ENCODE peak calls at places on chromosomes 4 and X, in nine cellular contexts. One of them, this sample, is unnamed.

GRCh38 chr4:37549003-37549402 is 137.2 kb downstream of the RELL1 start:
- DNase-seq in T-helper 2 cell: no peak
- DNase-seq in NCI-H345: peak; percentile 3
- DNase-seq in stimulated activated CD4-positive, alpha-beta T cell treated with anti-CD3 and anti-CD28 coated beads, Interleukin-12 subunit alpha, Interleukin-12 subunit beta, amount 100 ng/mL, for 48 hours: no peak
- DNase-seq in EL: peak; percentile 94
- DNase-seq in NCI-H2029: no peak
- DNase-seq in kidney glomerular epithelial cell: peak; percentile 83
- DNase-seq in left ventricle myocardium superior: no peak
- DNase-seq in GM23338: no peak
- DNase-seq in this sample: no peak

GRCh38 chrX:87006561-87006960 is 511.0 kb upstream of the KLHL4 start:
- DNase-seq in T-helper 2 cell: no peak
- DNase-seq in NCI-H345: no peak
- DNase-seq in stimulated activated CD4-positive, alpha-beta T cell treated with anti-CD3 and anti-CD28 coated beads, Interleukin-12 subunit alpha, Interleukin-12 subunit beta, amount 100 ng/mL, for 48 hours: no peak
- DNase-seq in EL: no peak
- DNase-seq in NCI-H2029: no peak
- DNase-seq in kidney glomerular epithelial cell: no peak
- DNase-seq in left ventricle myocardium superior: no peak
- DNase-seq in GM23338: peak; percentile 14
- DNase-seq in this sample: no peak

GRCh38 chr4:112968456-112969159 is 80.8 kb upstream of the ANK2 start:
- DNase-seq in T-helper 2 cell: no peak
- DNase-seq in NCI-H345: no peak
- DNase-seq in stimulated activated CD4-positive, alpha-beta T cell treated with anti-CD3 and anti-CD28 coated beads, Interleukin-12 subunit alpha, Interleukin-12 subunit beta, amount 100 ng/mL, for 48 hours: no peak
- DNase-seq in EL: peak; percentile 31
- DNase-seq in NCI-H2029: no peak
- DNase-seq in kidney glomerular epithelial cell: no peak
- DNase-seq in left ventricle myocardium superior: no peak
- DNase-seq in GM23338: no peak
- DNase-seq in this sample: no peak

GRCh38 chr4:76733380-76733779 is 164.6 kb downstream of the SOWAHB start:
- DNase-seq in T-helper 2 cell: no peak
- DNase-seq in NCI-H345: peak; percentile 95
- DNase-seq in stimulated activated CD4-positive, alpha-beta T cell treated with anti-CD3 and anti-CD28 coated beads, Interleukin-12 subunit alpha, Interleukin-12 subunit beta, amount 100 ng/mL, for 48 hours: no peak
- DNase-seq in EL: no peak
- DNase-seq in NCI-H2029: peak; percentile 6
- DNase-seq in kidney glomerular epithelial cell: no peak
- DNase-seq in left ventricle myocardium superior: no peak
- DNase-seq in GM23338: no peak
- DNase-seq in this sample: no peak

GRCh38 chr4:127352220-127352619 is 280.5 kb upstream of the INTU start:
- DNase-seq in T-helper 2 cell: no peak
- DNase-seq in NCI-H345: no peak
- DNase-seq in stimulated activated CD4-positive, alpha-beta T cell treated with anti-CD3 and anti-CD28 coated beads, Interleukin-12 subunit alpha, Interleukin-12 subunit beta, amount 100 ng/mL, for 48 hours: no peak
- DNase-seq in EL: no peak
- DNase-seq in NCI-H2029: no peak
- DNase-seq in kidney glomerular epithelial cell: no peak
- DNase-seq in left ventricle myocardium superior: no peak
- DNase-seq in GM23338: peak; percentile 43
- DNase-seq in this sample: no peak

GRCh38 chr4:87353592-87353991 is 30.9 kb upstream of the HSD17B13 start:
- DNase-seq in T-helper 2 cell: peak; percentile 7
- DNase-seq in NCI-H345: no peak
- DNase-seq in stimulated activated CD4-positive, alpha-beta T cell treated with anti-CD3 and anti-CD28 coated beads, Interleukin-12 subunit alpha, Interleukin-12 subunit beta, amount 100 ng/mL, for 48 hours: peak; percentile 3
- DNase-seq in EL: peak; percentile 51
- DNase-seq in NCI-H2029: peak; percentile 0
- DNase-seq in kidney glomerular epithelial cell: no peak
- DNase-seq in left ventricle myocardium superior: no peak
- DNase-seq in GM23338: peak; percentile 71
- DNase-seq in this sample: no peak

GRCh38 chrX:19563746-19564145 is 48.4 kb upstream of the MAP3K15 start:
- DNase-seq in T-helper 2 cell: no peak
- DNase-seq in NCI-H345: no peak
- DNase-seq in stimulated activated CD4-positive, alpha-beta T cell treated with anti-CD3 and anti-CD28 coated beads, Interleukin-12 subunit alpha, Interleukin-12 subunit beta, amount 100 ng/mL, for 48 hours: no peak
- DNase-seq in EL: no peak
- DNase-seq in NCI-H2029: no peak
- DNase-seq in kidney glomerular epithelial cell: no peak
- DNase-seq in left ventricle myocardium superior: no peak
- DNase-seq in GM23338: no peak
- DNase-seq in this sample: no peak

GRCh38 chr4:5887011-5887360 is 5.9 kb downstream of the CRMP1 start:
- DNase-seq in T-helper 2 cell: no peak
- DNase-seq in NCI-H345: no peak
- DNase-seq in stimulated activated CD4-positive, alpha-beta T cell treated with anti-CD3 and anti-CD28 coated beads, Interleukin-12 subunit alpha, Interleukin-12 subunit beta, amount 100 ng/mL, for 48 hours: no peak
- DNase-seq in EL: no peak
- DNase-seq in NCI-H2029: no peak
- DNase-seq in kidney glomerular epithelial cell: no peak
- DNase-seq in left ventricle myocardium superior: no peak
- DNase-seq in GM23338: no peak
- DNase-seq in this sample: no peak

GRCh38 chrX:25012793-25013592 is 2.8 kb downstream of the ARX start:
- DNase-seq in T-helper 2 cell: no peak
- DNase-seq in NCI-H345: no peak
- DNase-seq in stimulated activated CD4-positive, alpha-beta T cell treated with anti-CD3 and anti-CD28 coated beads, Interleukin-12 subunit alpha, Interleukin-12 subunit beta, amount 100 ng/mL, for 48 hours: no peak
- DNase-seq in EL: no peak
- DNase-seq in NCI-H2029: no peak
- DNase-seq in kidney glomerular epithelial cell: no peak
- DNase-seq in left ventricle myocardium superior: no peak
- DNase-seq in GM23338: no peak
- DNase-seq in this sample: no peak

GRCh38 chr4:61426229-61426628 is 226.1 kb downstream of the ADGRL3 start:
- DNase-seq in T-helper 2 cell: no peak
- DNase-seq in NCI-H345: no peak
- DNase-seq in stimulated activated CD4-positive, alpha-beta T cell treated with anti-CD3 and anti-CD28 coated beads, Interleukin-12 subunit alpha, Interleukin-12 subunit beta, amount 100 ng/mL, for 48 hours: no peak
- DNase-seq in EL: no peak
- DNase-seq in NCI-H2029: no peak
- DNase-seq in kidney glomerular epithelial cell: no peak
- DNase-seq in left ventricle myocardium superior: no peak
- DNase-seq in GM23338: no peak
- DNase-seq in this sample: no peak

GRCh38 chrX:101117701-101118100 is 19.7 kb downstream of the CENPI start:
- DNase-seq in T-helper 2 cell: no peak
- DNase-seq in NCI-H345: no peak
- DNase-seq in stimulated activated CD4-positive, alpha-beta T cell treated with anti-CD3 and anti-CD28 coated beads, Interleukin-12 subunit alpha, Interleukin-12 subunit beta, amount 100 ng/mL, for 48 hours: no peak
- DNase-seq in EL: no peak
- DNase-seq in NCI-H2029: no peak
- DNase-seq in kidney glomerular epithelial cell: no peak
- DNase-seq in left ventricle myocardium superior: no peak
- DNase-seq in GM23338: no peak
- DNase-seq in this sample: no peak

GRCh38 chr4:146981651-146982050 is 36.0 kb upstream of the TTC29 start:
- DNase-seq in T-helper 2 cell: no peak
- DNase-seq in NCI-H345: no peak
- DNase-seq in stimulated activated CD4-positive, alpha-beta T cell treated with anti-CD3 and anti-CD28 coated beads, Interleukin-12 subunit alpha, Interleukin-12 subunit beta, amount 100 ng/mL, for 48 hours: no peak
- DNase-seq in EL: peak; percentile 40
- DNase-seq in NCI-H2029: no peak
- DNase-seq in kidney glomerular epithelial cell: peak; percentile 60
- DNase-seq in left ventricle myocardium superior: no peak
- DNase-seq in GM23338: no peak
- DNase-seq in this sample: no peak

GRCh38 chr4:117893207-117893606 is 141.1 kb upstream of the NDST3 start:
- DNase-seq in T-helper 2 cell: no peak
- DNase-seq in NCI-H345: no peak
- DNase-seq in stimulated activated CD4-positive, alpha-beta T cell treated with anti-CD3 and anti-CD28 coated beads, Interleukin-12 subunit alpha, Interleukin-12 subunit beta, amount 100 ng/mL, for 48 hours: no peak
- DNase-seq in EL: no peak
- DNase-seq in NCI-H2029: no peak
- DNase-seq in kidney glomerular epithelial cell: peak; percentile 79
- DNase-seq in left ventricle myocardium superior: no peak
- DNase-seq in GM23338: no peak
- DNase-seq in this sample: no peak

GRCh38 chrX:10050481-10050880 is 83.3 kb downstream of the CLDN34 start:
- DNase-seq in T-helper 2 cell: no peak
- DNase-seq in NCI-H345: no peak
- DNase-seq in stimulated activated CD4-positive, alpha-beta T cell treated with anti-CD3 and anti-CD28 coated beads, Interleukin-12 subunit alpha, Interleukin-12 subunit beta, amount 100 ng/mL, for 48 hours: no peak
- DNase-seq in EL: no peak
- DNase-seq in NCI-H2029: peak; percentile 45
- DNase-seq in kidney glomerular epithelial cell: no peak
- DNase-seq in left ventricle myocardium superior: no peak
- DNase-seq in GM23338: peak; percentile 87
- DNase-seq in this sample: no peak

GRCh38 chr4:13260513-13260912 is 223.6 kb downstream of the RAB28 start:
- DNase-seq in T-helper 2 cell: no peak
- DNase-seq in NCI-H345: no peak
- DNase-seq in stimulated activated CD4-positive, alpha-beta T cell treated with anti-CD3 and anti-CD28 coated beads, Interleukin-12 subunit alpha, Interleukin-12 subunit beta, amount 100 ng/mL, for 48 hours: no peak
- DNase-seq in EL: no peak
- DNase-seq in NCI-H2029: no peak
- DNase-seq in kidney glomerular epithelial cell: no peak
- DNase-seq in left ventricle myocardium superior: no peak
- DNase-seq in GM23338: no peak
- DNase-seq in this sample: no peak

GRCh38 chr4:119029847-119030535 is 105.6 kb upstream of the MYOZ2 start:
- DNase-seq in T-helper 2 cell: no peak
- DNase-seq in NCI-H345: no peak
- DNase-seq in stimulated activated CD4-positive, alpha-beta T cell treated with anti-CD3 and anti-CD28 coated beads, Interleukin-12 subunit alpha, Interleukin-12 subunit beta, amount 100 ng/mL, for 48 hours: no peak
- DNase-seq in EL: no peak
- DNase-seq in NCI-H2029: no peak
- DNase-seq in kidney glomerular epithelial cell: no peak
- DNase-seq in left ventricle myocardium superior: no peak
- DNase-seq in GM23338: no peak
- DNase-seq in this sample: no peak

GRCh38 chr4:116702949-116703348 is 382.4 kb downstream of the TRAM1L1 start:
- DNase-seq in T-helper 2 cell: no peak
- DNase-seq in NCI-H345: no peak
- DNase-seq in stimulated activated CD4-positive, alpha-beta T cell treated with anti-CD3 and anti-CD28 coated beads, Interleukin-12 subunit alpha, Interleukin-12 subunit beta, amount 100 ng/mL, for 48 hours: no peak
- DNase-seq in EL: no peak
- DNase-seq in NCI-H2029: no peak
- DNase-seq in kidney glomerular epithelial cell: no peak
- DNase-seq in left ventricle myocardium superior: no peak
- DNase-seq in GM23338: peak; percentile 48
- DNase-seq in this sample: no peak

GRCh38 chr4:153067376-153067775 is 131.3 kb downstream of the FHDC1 start:
- DNase-seq in T-helper 2 cell: no peak
- DNase-seq in NCI-H345: no peak
- DNase-seq in stimulated activated CD4-positive, alpha-beta T cell treated with anti-CD3 and anti-CD28 coated beads, Interleukin-12 subunit alpha, Interleukin-12 subunit beta, amount 100 ng/mL, for 48 hours: no peak
- DNase-seq in EL: peak; percentile 51
- DNase-seq in NCI-H2029: no peak
- DNase-seq in kidney glomerular epithelial cell: peak; percentile 26
- DNase-seq in left ventricle myocardium superior: no peak
- DNase-seq in GM23338: peak; percentile 30
- DNase-seq in this sample: no peak

This sample was measured in amygdala.